ENCODE peak calls at places on chromosome 1, in six cellular contexts. V is fibroblast of lung, L is bronchial epithelial cell, Q is NCI-H69, D is AG04450, T is fibroblast of gingiva. B is an unnamed sample.

GRCh38 chr1:44326821-44327465 is 28.1 kb downstream of the ERI3 start:
- DNase-seq in V (peak), L (peak), Q (peak), D (no peak), T (no peak), B (no peak)

GRCh38 chr1:36083635-36084501 is at the start of gene TEKT2:
- DNase-seq in V (no peak), L (no peak), Q (peak), D (no peak), T (peak), B (peak)

GRCh38 chr1:92877792-92878191 is 46.0 kb downstream of the RPL5 start:
- DNase-seq in V (peak), L (peak), Q (peak), D (no peak), T (peak), B (no peak)

GRCh38 chr1:111789666-111790316 is 34.1 kb downstream of the DDX20 start:
- DNase-seq in V (peak), L (peak), Q (no peak), D (no peak), T (peak), B (no peak)

GRCh38 chr1:221394011-221394544 is 347.8 kb downstream of the DUSP10 start:
- DNase-seq in V (peak), L (peak), Q (peak), D (peak), T (peak), B (peak)

GRCh38 chr1:33007190-33008050 is 29.3 kb downstream of the AK2 start:
- DNase-seq in V (peak), L (peak), Q (peak), D (peak), T (peak), B (peak)

GRCh38 chr1:193355179-193355578 is 168.8 kb upstream of the B3GALT2 start:
- DNase-seq in V (no peak), L (peak), Q (peak), D (no peak), T (no peak), B (no peak)

GRCh38 chr1:201241716-201242115 is 41.6 kb upstream of the PKP1 start:
- DNase-seq in V (no peak), L (no peak), Q (no peak), D (no peak), T (no peak), B (no peak)

GRCh38 chr1:231883382-231883781 is 256.8 kb downstream of the DISC1 start:
- DNase-seq in V (no peak), L (no peak), Q (no peak), D (no peak), T (no peak), B (no peak)

GRCh38 chr1:244995602-244996400 is 131.5 kb upstream of the HNRNPU start:
- DNase-seq in V (no peak), L (no peak), Q (no peak), D (no peak), T (no peak), B (no peak)

GRCh38 chr1:213936571-213936970 is 51.2 kb upstream of the PROX1 start:
- DNase-seq in V (no peak), L (no peak), Q (no peak), D (no peak), T (no peak), B (no peak)

GRCh38 chr1:55033215-55033614 is 6.1 kb upstream of the PCSK9 start:
- DNase-seq in V (no peak), L (no peak), Q (no peak), D (no peak), T (no peak), B (no peak)

GRCh38 chr1:229378586-229379442 is 36.0 kb upstream of the CCSAP start:
- DNase-seq in V (peak), L (no peak), Q (peak), D (no peak), T (no peak), B (no peak)

GRCh38 chr1:84960371-84960770 is 36.5 kb downstream of the MCOLN2 start:
- DNase-seq in V (peak), L (peak), Q (no peak), D (peak), T (peak), B (peak)

GRCh38 chr1:206021796-206022365 is 1.8 kb downstream of the CTSE start:
- DNase-seq in V (peak), L (peak), Q (no peak), D (no peak), T (no peak), B (peak)

GRCh38 chr1:29410476-29410875 is 174.2 kb downstream of the PTPRU start:
- DNase-seq in V (no peak), L (peak), Q (peak), D (no peak), T (no peak), B (no peak)

GRCh38 chr1:25744140-25744581 is 55.8 kb upstream of the SELENON start:
- DNase-seq in V (peak), L (peak), Q (peak), D (no peak), T (peak), B (peak)

GRCh38 chr1:167542109-167543032 is 11.2 kb downstream of the CREG1 start:
- DNase-seq in V (no peak), L (peak), Q (no peak), D (no peak), T (no peak), B (no peak)

GRCh38 chr1:17215545-17215890 is 10.6 kb downstream of the PADI1 start:
- DNase-seq in V (peak), L (peak), Q (no peak), D (no peak), T (peak), B (peak)

GRCh38 chr1:174157157-174157806 is 2.0 kb upstream of the RABGAP1L start:
- DNase-seq in V (peak), L (peak), Q (no peak), D (no peak), T (no peak), B (no peak)